ENCODE peak calls at places on chromosomes 16 and 17, in five cellular contexts. M is IMR-90, Q is A549, S is GM12878, J is SK-N-SH. F is an unnamed sample.

GRCh38 chr17:40518401-40519088 is 17.1 kb upstream of the TNS4 start:
- DNase-seq in M (no peak), Q (peak; percentile 96), S (no peak), J (no peak), F (no peak)

GRCh38 chr16:19809693-19810092 is 75.0 kb downstream of the GPRC5B start:
- DNase-seq in M (no peak), Q (no peak), S (no peak), J (no peak), F (no peak)

GRCh38 chr16:188674-189073 is 8.4 kb downstream of the HBQ1 start:
- DNase-seq in M (no peak), Q (no peak), S (no peak), J (peak; percentile 50), F (no peak)

GRCh38 chr16:72927199-72928088 is 120.5 kb downstream of the ZFHX3 start:
- DNase-seq in M (peak; percentile 97), Q (peak; percentile 25), S (no peak), J (peak; percentile 65), F (no peak)

GRCh38 chr17:3647769-3648540 is 11.4 kb downstream of the CTNS start:
- DNase-seq in M (peak; percentile 55), Q (peak; percentile 62), S (no peak), J (peak; percentile 71), F (peak; percentile 31)

GRCh38 chr17:58691701-58692238 is at the start of gene TEX14:
- DNase-seq in M (no peak), Q (no peak), S (no peak), J (no peak), F (no peak)

GRCh38 chr16:70162041-70162451 is 11.5 kb upstream of the CLEC18C start:
- DNase-seq in M (peak; percentile 80), Q (peak; percentile 66), S (no peak), J (peak; percentile 9), F (peak; percentile 17)

GRCh38 chr16:1466054-1466453 is 8.8 kb downstream of the CLCN7 start:
- DNase-seq in M (no peak), Q (no peak), S (no peak), J (no peak), F (no peak)

GRCh38 chr16:57619606-57620315 is 8.7 kb upstream of the ADGRG1 start:
- DNase-seq in M (no peak), Q (no peak), S (no peak), J (no peak), F (no peak)

GRCh38 chr16:61370564-61370963 is 665.7 kb downstream of the CDH8 start:
- DNase-seq in M (no peak), Q (no peak), S (no peak), J (no peak), F (no peak)

GRCh38 chr16:67406111-67406593 is 10.1 kb downstream of the ZDHHC1 start:
- DNase-seq in M (no peak), Q (no peak), S (no peak), J (no peak), F (no peak)

GRCh38 chr16:8887952-8888560 is 5.9 kb downstream of the LITAFD start:
- DNase-seq in M (peak; percentile 78), Q (no peak), S (no peak), J (peak; percentile 81), F (peak; percentile 23)

GRCh38 chr16:79776243-79776884 is 175.8 kb upstream of the MAF start:
- DNase-seq in M (no peak), Q (no peak), S (no peak), J (no peak), F (no peak)

GRCh38 chr16:68291227-68291626 is 19.5 kb downstream of the SLC7A6OS start:
- DNase-seq in M (no peak), Q (no peak), S (no peak), J (no peak), F (no peak)

GRCh38 chr16:29011112-29011511 is 26.3 kb downstream of the LAT start:
- DNase-seq in M (no peak), Q (no peak), S (no peak), J (peak; percentile 42), F (peak; percentile 47)

GRCh38 chr17:74827800-74828199 is 31.9 kb downstream of the GRIN2C start:
- DNase-seq in M (no peak), Q (no peak), S (no peak), J (no peak), F (no peak)

GRCh38 chr16:88331989-88332920 is 50.5 kb upstream of the ZNF469 start:
- DNase-seq in M (peak; percentile 100), Q (peak; percentile 95), S (no peak), J (no peak), F (no peak)

GRCh38 chr16:17032332-17032731 is 438.4 kb downstream of the XYLT1 start:
- DNase-seq in M (no peak), Q (no peak), S (no peak), J (no peak), F (no peak)

GRCh38 chr16:88750854-88751253 is 34.2 kb downstream of the PIEZO1 start:
- DNase-seq in M (no peak), Q (no peak), S (no peak), J (no peak), F (no peak)

DNA sequence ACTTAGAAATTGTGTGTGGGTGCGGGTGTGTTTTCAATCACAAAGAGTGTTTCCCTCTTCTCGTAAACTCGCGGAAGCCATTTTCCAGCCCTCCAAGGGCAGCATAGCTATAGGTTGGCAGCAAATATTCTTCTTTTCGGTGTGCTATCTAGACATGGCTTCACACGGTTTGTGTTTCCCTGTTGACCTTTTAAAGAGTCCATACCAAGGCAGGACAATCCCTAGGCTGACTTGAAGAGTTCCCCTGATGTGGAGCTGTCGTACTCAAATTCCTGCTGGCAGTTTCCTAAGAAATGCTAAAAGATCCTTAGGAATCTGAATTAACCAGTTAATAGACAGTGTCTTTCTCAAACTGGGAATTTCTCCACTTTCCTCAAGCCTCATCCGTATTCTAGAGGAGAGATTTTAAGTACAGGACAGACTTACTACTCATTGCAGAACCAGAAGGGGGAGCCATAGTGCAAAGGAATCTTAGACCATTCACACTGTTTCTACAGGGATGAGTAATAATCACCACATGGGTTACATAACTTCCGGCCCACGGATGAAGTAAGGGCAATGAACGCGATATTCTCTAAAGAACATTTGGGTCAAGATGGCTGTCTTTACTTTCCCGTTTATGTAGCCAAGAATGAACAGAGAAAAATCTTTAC is 288.6 kb upstream of the ELAC2 start:
- DNase-seq in M (peak; percentile 84), Q (peak; percentile 34), S (no peak), J (peak; percentile 60), F (peak; percentile 31)
- TF ChIP-seq RCOR1 in M (no peak), Q (no peak), S (no peak), J (peak; percentile 22), F (peak; percentile 19)

GRCh38 chr17:79748296-79749099 is 17.8 kb downstream of the ENPP7 start:
- DNase-seq in M (no peak), Q (no peak), S (no peak), J (peak; percentile 82), F (no peak)

GRCh38 chr17:79752175-79752574 is 21.4 kb downstream of the ENPP7 start:
- DNase-seq in M (no peak), Q (no peak), S (no peak), J (no peak), F (no peak)

GRCh38 chr17:79749156-79749815 is 18.5 kb downstream of the ENPP7 start:
- DNase-seq in M (peak; percentile 73), Q (no peak), S (no peak), J (no peak), F (no peak)

GRCh38 chr17:79749958-79750357 is 19.2 kb downstream of the ENPP7 start:
- DNase-seq in M (no peak), Q (no peak), S (no peak), J (no peak), F (no peak)

GRCh38 chr17:79750650-79751545 is 20.2 kb downstream of the ENPP7 start:
- DNase-seq in M (no peak), Q (no peak), S (no peak), J (no peak), F (no peak)
- TF ChIP-seq RCOR1 in M (no peak), Q (no peak), S (no peak), J (no peak), F (no peak)

DNA sequence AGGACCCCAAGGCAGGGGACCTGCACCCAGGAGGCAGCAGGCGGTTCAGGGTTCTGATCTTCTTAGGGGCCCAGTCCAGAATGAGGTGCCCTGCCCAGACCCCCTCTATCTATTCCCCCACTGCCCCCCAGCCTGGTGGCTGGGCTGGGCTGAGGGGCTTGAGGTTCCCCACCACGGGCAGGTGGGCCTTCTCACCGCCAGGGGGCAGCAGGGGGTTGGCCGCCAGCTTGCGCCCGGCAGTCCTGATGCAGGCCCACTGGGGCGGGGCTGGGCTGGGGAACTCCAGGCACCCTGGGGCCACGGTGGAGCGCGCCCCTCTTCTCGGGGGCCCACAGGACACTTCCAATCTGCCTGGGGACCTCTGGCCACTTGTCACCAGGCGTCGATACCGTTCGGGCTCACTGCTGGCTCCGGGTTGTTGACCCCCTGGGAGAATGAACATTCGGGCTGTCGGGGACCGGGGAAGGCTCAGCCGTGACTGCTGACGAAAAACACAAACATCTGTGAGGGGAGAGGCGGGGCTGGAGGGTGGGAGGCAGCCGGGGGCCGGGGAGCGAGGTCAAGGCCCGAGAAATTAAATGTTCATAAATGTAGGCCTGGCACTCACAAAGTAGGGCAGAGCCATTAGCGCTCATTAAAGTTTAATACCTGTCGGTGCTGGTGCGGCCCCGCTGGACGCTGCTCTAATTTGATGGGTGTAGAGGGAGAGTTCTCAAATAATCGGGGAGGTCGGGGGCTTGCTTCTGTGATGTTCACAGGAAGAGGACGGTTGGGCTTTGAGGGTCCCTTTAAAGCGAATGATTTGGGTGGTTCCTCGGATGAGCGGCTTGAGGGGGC is 219.2 kb upstream of the GSE1 start:
- DNase-seq in M (peak; percentile 40), Q (peak; percentile 84), S (no peak), J (peak; percentile 90), F (peak; percentile 93)
- TF ChIP-seq RCOR1 in M (no peak), Q (no peak), S (no peak), J (no peak), F (peak; percentile 55)

GRCh38 chr16:66152841-66153525 is 213.5 kb upstream of the CDH5 start:
- DNase-seq in M (peak; percentile 89), Q (no peak), S (no peak), J (no peak), F (no peak)
- TF ChIP-seq RCOR1 in M (no peak), Q (no peak), S (no peak), J (no peak), F (no peak)

GRCh38 chr17:42584880-42585279 is 7.4 kb upstream of the PSMC3IP start:
- DNase-seq in M (no peak), Q (no peak), S (no peak), J (no peak), F (no peak)

GRCh38 chr17:42585353-42585752 is 7.8 kb upstream of the PSMC3IP start:
- DNase-seq in M (no peak), Q (no peak), S (no peak), J (no peak), F (no peak)

GRCh38 chr17:42579794-42580551 is 2.4 kb upstream of the PSMC3IP start:
- DNase-seq in M (no peak), Q (no peak), S (no peak), J (no peak), F (no peak)

GRCh38 chr17:42578282-42578869 is 847 bp upstream of the PSMC3IP start:
- DNase-seq in M (peak; percentile 70), Q (peak; percentile 98), S (peak; percentile 92), J (peak; percentile 91), F (peak; percentile 89)

DNA sequence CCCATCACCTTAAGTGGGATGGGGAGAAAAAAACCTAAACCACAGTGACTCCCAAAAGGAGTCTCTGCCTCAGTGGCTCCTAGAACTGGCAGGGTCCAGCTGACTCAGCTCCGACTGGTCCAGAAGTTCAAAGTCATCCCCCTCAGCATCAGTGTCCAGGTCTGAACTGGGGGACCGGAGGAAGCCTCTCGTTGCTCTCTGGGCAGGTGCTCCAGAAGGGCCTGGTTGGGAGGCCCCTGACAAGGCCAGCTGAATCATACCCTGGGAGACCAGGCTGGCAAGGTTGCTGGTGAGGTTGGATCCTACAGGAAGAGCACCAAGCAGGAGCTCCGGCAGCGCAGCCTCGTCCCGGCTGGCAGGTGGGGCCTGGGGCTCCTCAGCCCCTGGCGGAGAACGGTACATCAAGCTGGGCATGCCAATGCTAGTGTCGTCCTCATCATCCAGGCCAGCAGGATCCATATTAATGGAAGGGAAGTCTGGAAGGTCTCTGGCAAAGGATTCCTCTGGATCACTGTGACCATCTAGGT is 4.3 kb upstream of the PSMC3IP start:
- DNase-seq in M (no peak), Q (no peak), S (no peak), J (no peak), F (no peak)
- TF ChIP-seq RCOR1 in M (no peak), Q (no peak), S (no peak), J (no peak), F (no peak)

F was measured in K562.